ENCODE peak calls at places on chromosomes 7 and 10, in seven cellular contexts. One of them, this sample, is unnamed.
A peak's percentile ranks its signal among the peaks of the same experiment; 100 is the strongest.

GRCh38 chr10:76303682-76304316 is 872.4 kb downstream of the LRMDA start:
- DNase-seq in RWPE1: peak; percentile 62
- DNase-seq in CD8-positive, alpha-beta T cell: no peak
- DNase-seq in lung: peak; percentile 73
- DNase-seq in cardiac muscle cell: peak; percentile 92
- DNase-seq in AG04450: peak; percentile 21
- DNase-seq in neural progenitor cell: peak; percentile 91
- DNase-seq in this sample: peak; percentile 69

GRCh38 chr10:132666733-132667612 is 119.0 kb downstream of the NKX6-2 start:
- DNase-seq in RWPE1: no peak
- DNase-seq in CD8-positive, alpha-beta T cell: no peak
- DNase-seq in lung: no peak
- DNase-seq in cardiac muscle cell: no peak
- DNase-seq in AG04450: no peak
- DNase-seq in neural progenitor cell: peak; percentile 29
- DNase-seq in this sample: no peak

GRCh38 chr10:18582803-18583202 is 68.6 kb downstream of the NSUN6 start:
- DNase-seq in RWPE1: no peak
- DNase-seq in CD8-positive, alpha-beta T cell: no peak
- DNase-seq in lung: no peak
- DNase-seq in cardiac muscle cell: peak; percentile 3
- DNase-seq in AG04450: no peak
- DNase-seq in neural progenitor cell: no peak
- DNase-seq in this sample: no peak

GRCh38 chr10:2929859-2930258 is 137.5 kb upstream of the PFKP start:
- DNase-seq in RWPE1: no peak
- DNase-seq in CD8-positive, alpha-beta T cell: no peak
- DNase-seq in lung: no peak
- DNase-seq in cardiac muscle cell: no peak
- DNase-seq in AG04450: no peak
- DNase-seq in neural progenitor cell: peak; percentile 50
- DNase-seq in this sample: no peak

GRCh38 chr10:132421377-132422168 is 24.6 kb downstream of the PWWP2B start:
- DNase-seq in RWPE1: peak; percentile 74
- DNase-seq in CD8-positive, alpha-beta T cell: no peak
- DNase-seq in lung: peak; percentile 81
- DNase-seq in cardiac muscle cell: peak; percentile 84
- DNase-seq in AG04450: no peak
- DNase-seq in neural progenitor cell: peak; percentile 30
- DNase-seq in this sample: peak; percentile 89

GRCh38 chr10:124717911-124718734 is 26.1 kb downstream of the FAM53B start:
- DNase-seq in RWPE1: no peak
- DNase-seq in CD8-positive, alpha-beta T cell: peak; percentile 54
- DNase-seq in lung: no peak
- DNase-seq in cardiac muscle cell: no peak
- DNase-seq in AG04450: no peak
- DNase-seq in neural progenitor cell: no peak
- DNase-seq in this sample: no peak

GRCh38 chr7:39714447-39715091 is 91.2 kb downstream of the RALA start:
- DNase-seq in RWPE1: no peak
- DNase-seq in CD8-positive, alpha-beta T cell: no peak
- DNase-seq in lung: no peak
- DNase-seq in cardiac muscle cell: no peak
- DNase-seq in AG04450: no peak
- DNase-seq in neural progenitor cell: no peak
- DNase-seq in this sample: no peak

GRCh38 chr10:118615888-118616287 is 20.4 kb upstream of the PRLHR start:
- DNase-seq in RWPE1: peak; percentile 32
- DNase-seq in CD8-positive, alpha-beta T cell: no peak
- DNase-seq in lung: no peak
- DNase-seq in cardiac muscle cell: no peak
- DNase-seq in AG04450: no peak
- DNase-seq in neural progenitor cell: no peak
- DNase-seq in this sample: no peak

GRCh38 chr7:136405931-136406777 is 429.0 kb upstream of the MTPN start:
- DNase-seq in RWPE1: peak; percentile 24
- DNase-seq in CD8-positive, alpha-beta T cell: no peak
- DNase-seq in lung: no peak
- DNase-seq in cardiac muscle cell: peak; percentile 80
- DNase-seq in AG04450: peak; percentile 36
- DNase-seq in neural progenitor cell: peak; percentile 84
- DNase-seq in this sample: peak; percentile 38

GRCh38 chr10:22714524-22715289 is at the start of gene PIP4K2A:
- DNase-seq in RWPE1: peak; percentile 69
- DNase-seq in CD8-positive, alpha-beta T cell: peak; percentile 43
- DNase-seq in lung: peak; percentile 74
- DNase-seq in cardiac muscle cell: peak; percentile 88
- DNase-seq in AG04450: no peak
- DNase-seq in neural progenitor cell: peak; percentile 88
- DNase-seq in this sample: peak; percentile 73

GRCh38 chr7:149728491-149729375 is 44.7 kb downstream of the ZNF467 start:
- DNase-seq in RWPE1: no peak
- DNase-seq in CD8-positive, alpha-beta T cell: no peak
- DNase-seq in lung: no peak
- DNase-seq in cardiac muscle cell: no peak
- DNase-seq in AG04450: no peak
- DNase-seq in neural progenitor cell: no peak
- DNase-seq in this sample: no peak

GRCh38 chr7:33334349-33334748 is 205.0 kb downstream of the BBS9 start:
- DNase-seq in RWPE1: no peak
- DNase-seq in CD8-positive, alpha-beta T cell: no peak
- DNase-seq in lung: no peak
- DNase-seq in cardiac muscle cell: peak; percentile 25
- DNase-seq in AG04450: no peak
- DNase-seq in neural progenitor cell: peak; percentile 53
- DNase-seq in this sample: no peak

GRCh38 chr7:93836111-93836510 is 54.4 kb downstream of the TFPI2 start:
- DNase-seq in RWPE1: no peak
- DNase-seq in CD8-positive, alpha-beta T cell: no peak
- DNase-seq in lung: no peak
- DNase-seq in cardiac muscle cell: no peak
- DNase-seq in AG04450: no peak
- DNase-seq in neural progenitor cell: no peak
- DNase-seq in this sample: no peak

GRCh38 chr7:28626629-28627262 is 214.4 kb downstream of the CREB5 start:
- DNase-seq in RWPE1: peak; percentile 66
- DNase-seq in CD8-positive, alpha-beta T cell: no peak
- DNase-seq in lung: no peak
- DNase-seq in cardiac muscle cell: peak; percentile 48
- DNase-seq in AG04450: no peak
- DNase-seq in neural progenitor cell: peak; percentile 60
- DNase-seq in this sample: peak; percentile 18

GRCh38 chr10:60291354-60291930 is 98.2 kb downstream of the ANK3 start:
- DNase-seq in RWPE1: no peak
- DNase-seq in CD8-positive, alpha-beta T cell: no peak
- DNase-seq in lung: no peak
- DNase-seq in cardiac muscle cell: no peak
- DNase-seq in AG04450: no peak
- DNase-seq in neural progenitor cell: no peak
- DNase-seq in this sample: no peak

GRCh38 chr10:28793482-28793881 is 116.2 kb downstream of the BAMBI start:
- DNase-seq in RWPE1: no peak
- DNase-seq in CD8-positive, alpha-beta T cell: no peak
- DNase-seq in lung: no peak
- DNase-seq in cardiac muscle cell: no peak
- DNase-seq in AG04450: no peak
- DNase-seq in neural progenitor cell: no peak
- DNase-seq in this sample: no peak

GRCh38 chr7:130750774-130751173 is 16.8 kb upstream of the KLF14 start:
- DNase-seq in RWPE1: no peak
- DNase-seq in CD8-positive, alpha-beta T cell: no peak
- DNase-seq in lung: no peak
- DNase-seq in cardiac muscle cell: no peak
- DNase-seq in AG04450: no peak
- DNase-seq in neural progenitor cell: no peak
- DNase-seq in this sample: no peak

GRCh38 chr10:99779335-99779734 is 3.1 kb upstream of the ABCC2 start:
- DNase-seq in RWPE1: peak; percentile 57
- DNase-seq in CD8-positive, alpha-beta T cell: no peak
- DNase-seq in lung: no peak
- DNase-seq in cardiac muscle cell: peak; percentile 10
- DNase-seq in AG04450: no peak
- DNase-seq in neural progenitor cell: no peak
- DNase-seq in this sample: peak; percentile 4

GRCh38 chr7:7178081-7178480 is 4.3 kb upstream of the C1GALT1 start:
- DNase-seq in RWPE1: peak; percentile 40
- DNase-seq in CD8-positive, alpha-beta T cell: no peak
- DNase-seq in lung: no peak
- DNase-seq in cardiac muscle cell: no peak
- DNase-seq in AG04450: no peak
- DNase-seq in neural progenitor cell: no peak
- DNase-seq in this sample: no peak

GRCh38 chr10:122475130-122475529 is 13.8 kb downstream of the HTRA1 start:
- DNase-seq in RWPE1: no peak
- DNase-seq in CD8-positive, alpha-beta T cell: no peak
- DNase-seq in lung: no peak
- DNase-seq in cardiac muscle cell: peak; percentile 59
- DNase-seq in AG04450: no peak
- DNase-seq in neural progenitor cell: no peak
- DNase-seq in this sample: no peak

GRCh38 chr7:92303761-92304160 is 58.0 kb downstream of the ANKIB1 start:
- DNase-seq in RWPE1: no peak
- DNase-seq in CD8-positive, alpha-beta T cell: no peak
- DNase-seq in lung: no peak
- DNase-seq in cardiac muscle cell: no peak
- DNase-seq in AG04450: no peak
- DNase-seq in neural progenitor cell: no peak
- DNase-seq in this sample: no peak

GRCh38 chr7:66330961-66331360 is 125.8 kb downstream of the TPST1 start:
- DNase-seq in RWPE1: no peak
- DNase-seq in CD8-positive, alpha-beta T cell: no peak
- DNase-seq in lung: no peak
- DNase-seq in cardiac muscle cell: peak; percentile 43
- DNase-seq in AG04450: peak; percentile 38
- DNase-seq in neural progenitor cell: no peak
- DNase-seq in this sample: no peak

GRCh38 chr10:80497187-80498038 is 40.3 kb upstream of the SH2D4B start:
- DNase-seq in RWPE1: no peak
- DNase-seq in CD8-positive, alpha-beta T cell: no peak
- DNase-seq in lung: peak; percentile 64
- DNase-seq in cardiac muscle cell: no peak
- DNase-seq in AG04450: no peak
- DNase-seq in neural progenitor cell: no peak
- DNase-seq in this sample: no peak

GRCh38 chr7:2589341-2589740 is 30.6 kb downstream of the IQCE start:
- DNase-seq in RWPE1: no peak
- DNase-seq in CD8-positive, alpha-beta T cell: no peak
- DNase-seq in lung: no peak
- DNase-seq in cardiac muscle cell: no peak
- DNase-seq in AG04450: no peak
- DNase-seq in neural progenitor cell: no peak
- DNase-seq in this sample: no peak

GRCh38 chr10:48604408-48605263 is at the start of gene ARHGAP22:
- DNase-seq in RWPE1: peak; percentile 59
- DNase-seq in CD8-positive, alpha-beta T cell: no peak
- DNase-seq in lung: no peak
- DNase-seq in cardiac muscle cell: peak; percentile 50
- DNase-seq in AG04450: no peak
- DNase-seq in neural progenitor cell: peak; percentile 62
- DNase-seq in this sample: no peak

GRCh38 chr10:125201108-125201524 is 40.8 kb upstream of the CTBP2 start:
- DNase-seq in RWPE1: peak; percentile 77
- DNase-seq in CD8-positive, alpha-beta T cell: no peak
- DNase-seq in lung: no peak
- DNase-seq in cardiac muscle cell: no peak
- DNase-seq in AG04450: no peak
- DNase-seq in neural progenitor cell: no peak
- DNase-seq in this sample: no peak

GRCh38 chr10:80491251-80492102 is 37.4 kb downstream of the TSPAN14 start:
- DNase-seq in RWPE1: no peak
- DNase-seq in CD8-positive, alpha-beta T cell: no peak
- DNase-seq in lung: peak; percentile 78
- DNase-seq in cardiac muscle cell: no peak
- DNase-seq in AG04450: no peak
- DNase-seq in neural progenitor cell: no peak
- DNase-seq in this sample: peak; percentile 64

GRCh38 chr7:83550100-83550499 is 98.8 kb downstream of the SEMA3E start:
- DNase-seq in RWPE1: peak; percentile 4
- DNase-seq in CD8-positive, alpha-beta T cell: no peak
- DNase-seq in lung: no peak
- DNase-seq in cardiac muscle cell: no peak
- DNase-seq in AG04450: peak; percentile 21
- DNase-seq in neural progenitor cell: no peak
- DNase-seq in this sample: no peak

GRCh38 chr7:55309040-55309991 is 55.8 kb upstream of the LANCL2 start:
- DNase-seq in RWPE1: no peak
- DNase-seq in CD8-positive, alpha-beta T cell: peak; percentile 19
- DNase-seq in lung: no peak
- DNase-seq in cardiac muscle cell: no peak
- DNase-seq in AG04450: no peak
- DNase-seq in neural progenitor cell: no peak
- DNase-seq in this sample: no peak

GRCh38 chr10:73922007-73922863 is 11.3 kb downstream of the PLAU start:
- DNase-seq in RWPE1: no peak
- DNase-seq in CD8-positive, alpha-beta T cell: no peak
- DNase-seq in lung: no peak
- DNase-seq in cardiac muscle cell: no peak
- DNase-seq in AG04450: no peak
- DNase-seq in neural progenitor cell: no peak
- DNase-seq in this sample: no peak
- H3K27ac ChIP-seq in RWPE1: peak overlapping the region; percentile 96
- H3K27ac ChIP-seq in CD8-positive, alpha-beta T cell: no peak overlapping the region
- H3K27ac ChIP-seq in lung: no peak overlapping the region
- H3K27ac ChIP-seq in cardiac muscle cell: no peak overlapping the region
- H3K27ac ChIP-seq in AG04450: no peak overlapping the region
- H3K27ac ChIP-seq in neural progenitor cell: no peak overlapping the region
- H3K27ac ChIP-seq in this sample: no peak overlapping the region

GRCh38 chr7:146544748-146545147 is 428.1 kb downstream of the CNTNAP2 start:
- DNase-seq in RWPE1: no peak
- DNase-seq in CD8-positive, alpha-beta T cell: no peak
- DNase-seq in lung: no peak
- DNase-seq in cardiac muscle cell: no peak
- DNase-seq in AG04450: no peak
- DNase-seq in neural progenitor cell: no peak
- DNase-seq in this sample: no peak
- H3K27ac ChIP-seq in RWPE1: no peak overlapping the region
- H3K27ac ChIP-seq in CD8-positive, alpha-beta T cell: no peak overlapping the region
- H3K27ac ChIP-seq in lung: no peak overlapping the region
- H3K27ac ChIP-seq in cardiac muscle cell: no peak overlapping the region
- H3K27ac ChIP-seq in AG04450: no peak overlapping the region
- H3K27ac ChIP-seq in neural progenitor cell: no peak overlapping the region
- H3K27ac ChIP-seq in this sample: no peak overlapping the region

GRCh38 chr7:157309990-157310668 is 26.7 kb upstream of the DNAJB6 start:
- DNase-seq in RWPE1: peak; percentile 82
- DNase-seq in CD8-positive, alpha-beta T cell: no peak
- DNase-seq in lung: no peak
- DNase-seq in cardiac muscle cell: no peak
- DNase-seq in AG04450: peak; percentile 90
- DNase-seq in neural progenitor cell: no peak
- DNase-seq in this sample: no peak
- H3K27ac ChIP-seq in RWPE1: peak overlapping the region; percentile 90
- H3K27ac ChIP-seq in CD8-positive, alpha-beta T cell: no peak overlapping the region
- H3K27ac ChIP-seq in lung: no peak overlapping the region
- H3K27ac ChIP-seq in cardiac muscle cell: no peak overlapping the region
- H3K27ac ChIP-seq in AG04450: peak overlapping the region; percentile 100
- H3K27ac ChIP-seq in neural progenitor cell: no peak overlapping the region
- H3K27ac ChIP-seq in this sample: no peak overlapping the region

DNA sequence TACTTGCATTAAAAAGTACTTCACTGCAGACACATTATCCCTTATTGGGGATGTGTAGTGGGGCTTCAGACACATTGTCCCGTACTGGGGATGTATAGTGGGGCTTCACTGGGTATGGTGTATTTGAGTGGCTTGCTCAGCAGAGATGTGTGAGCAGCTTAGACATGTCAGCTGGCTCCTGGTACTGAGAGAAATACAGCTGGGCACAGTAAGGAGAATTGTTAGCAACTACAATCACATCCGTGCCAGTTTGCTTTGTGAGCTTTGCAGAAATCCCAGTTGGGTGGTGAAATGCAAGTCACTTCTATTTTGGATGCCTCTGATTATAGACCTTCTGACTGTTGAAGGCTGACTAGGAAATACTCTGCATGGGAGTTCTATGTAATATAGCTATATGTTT is 10.8 kb downstream of the CCNY start:
- DNase-seq in RWPE1: no peak
- DNase-seq in CD8-positive, alpha-beta T cell: no peak
- DNase-seq in lung: no peak
- DNase-seq in cardiac muscle cell: no peak
- DNase-seq in AG04450: no peak
- DNase-seq in neural progenitor cell: no peak
- DNase-seq in this sample: no peak
- H3K27ac ChIP-seq in RWPE1: no peak overlapping the region
- H3K27ac ChIP-seq in CD8-positive, alpha-beta T cell: no peak overlapping the region
- H3K27ac ChIP-seq in lung: no peak overlapping the region
- H3K27ac ChIP-seq in cardiac muscle cell: no peak overlapping the region
- H3K27ac ChIP-seq in AG04450: no peak overlapping the region
- H3K27ac ChIP-seq in neural progenitor cell: no peak overlapping the region
- H3K27ac ChIP-seq in this sample: no peak overlapping the region